ENCODE peak calls at places on chromosome 16, in four cellular contexts. Z, O, V and F are unnamed samples.
A peak's percentile ranks its signal among the peaks of the same experiment; 100 is the strongest.

GRCh38 chr16:68091604-68092261 is 6.6 kb downstream of the NFATC3 start:
- ATAC-seq in O (no peak), V (peak; percentile 51), Z (no peak), F (no peak)

GRCh38 chr16:28537964-28538732 is 626 bp downstream of the NUPR1 start:
- ATAC-seq in O (no peak), Z (no peak), V (no peak), F (no peak)

GRCh38 chr16:58426095-58426494 is 33.8 kb downstream of the GINS3 start:
- ATAC-seq in O (peak; percentile 65), Z (peak; percentile 56), V (no peak), F (peak; percentile 28)

GRCh38 chr16:87391324-87391949 is 699 bp upstream of the MAP1LC3B start:
- ATAC-seq in Z (no peak), O (no peak), V (peak; percentile 1), F (no peak)

GRCh38 chr16:17304814-17305169 is 166.0 kb downstream of the XYLT1 start:
- ATAC-seq in Z (no peak), O (no peak), V (no peak), F (no peak)

GRCh38 chr16:85531516-85531915 is 81.6 kb upstream of the GSE1 start:
- ATAC-seq in O (no peak), V (no peak), Z (no peak), F (no peak)

GRCh38 chr16:3861808-3862451 is 18.6 kb downstream of the CREBBP start:
- ATAC-seq in V (no peak), Z (no peak), O (peak; percentile 28), F (peak; percentile 61)

GRCh38 chr16:66036162-66036561 is 330.3 kb upstream of the CDH5 start:
- ATAC-seq in Z (no peak), O (no peak), V (no peak), F (no peak)

GRCh38 chr16:4814542-4815173 is 12.2 kb upstream of the ROGDI start:
- ATAC-seq in O (no peak), Z (no peak), V (no peak), F (no peak)

GRCh38 chr16:69199382-69199781 is 12.4 kb downstream of the SNTB2 start:
- ATAC-seq in V (no peak), Z (no peak), O (no peak), F (no peak)

GRCh38 chr16:2082983-2083364 is 35.2 kb downstream of the TSC2 start:
- ATAC-seq in O (peak; percentile 33), Z (no peak), V (no peak), F (no peak)

GRCh38 chr16:75065149-75065807 is 51.3 kb downstream of the LDHD start:
- ATAC-seq in V (no peak), O (peak; percentile 91), Z (peak; percentile 97), F (no peak)

GRCh38 chr16:50587543-50587942 is 39.3 kb downstream of the NKD1 start:
- ATAC-seq in Z (no peak), O (no peak), V (no peak), F (no peak)

GRCh38 chr16:66566051-66566901 is at the start of gene CMTM1:
- ATAC-seq in V (no peak), Z (no peak), O (no peak), F (no peak)

GRCh38 chr16:87764600-87765472 is 950 bp downstream of the KLHDC4 start:
- ATAC-seq in Z (peak; percentile 63), O (peak; percentile 58), V (peak; percentile 16), F (no peak)

GRCh38 chr16:21156767-21157467 is 1.6 kb upstream of the LDAF1 start:
- ATAC-seq in Z (no peak), V (peak; percentile 54), O (no peak), F (no peak)

GRCh38 chr16:89722392-89723278 is 1.3 kb downstream of the ZNF276 start:
- ATAC-seq in V (peak; percentile 19), O (peak; percentile 30), Z (peak; percentile 42), F (peak; percentile 18)

GRCh38 chr16:10979717-10980601 is 35.6 kb downstream of the CLEC16A start:
- ATAC-seq in V (no peak), Z (no peak), O (no peak), F (no peak)

GRCh38 chr16:72066747-72067146 is 3.7 kb downstream of the HPR start:
- ATAC-seq in O (no peak), Z (no peak), V (peak; percentile 79), F (no peak)

GRCh38 chr16:89300311-89300975 is 82.9 kb downstream of the ZNF778 start:
- ATAC-seq in V (no peak), Z (no peak), O (no peak), F (no peak)

GRCh38 chr16:56814537-56815432 is 50.2 kb upstream of the SLC12A3 start:
- ATAC-seq in V (no peak), O (no peak), Z (no peak), F (no peak)